ENCODE peak calls at places on chromosome 14, in six cellular contexts. Z, P, W, U, G and L are unnamed samples.

GRCh38 chr14:36555998-36556743 is 26.2 kb downstream of the NKX2-8 start:
- DNase-seq in Z (no peak), P (no peak), W (no peak), U (no peak), G (no peak), L (no peak)

GRCh38 chr14:22819191-22819988 is 4.2 kb upstream of the SLC7A7 start:
- DNase-seq in Z (no peak), P (no peak), W (peak; percentile 55), U (peak; percentile 91), G (peak; percentile 48), L (no peak)

GRCh38 chr14:29236848-29237247 is 470.3 kb downstream of the FOXG1 start:
- DNase-seq in Z (no peak), P (no peak), W (no peak), U (peak; percentile 83), G (no peak), L (no peak)

GRCh38 chr14:67619446-67620216 is at the start of gene ARG2:
- DNase-seq in Z (peak; percentile 95), P (peak; percentile 98), W (peak; percentile 97), U (peak; percentile 95), G (peak; percentile 98), L (peak; percentile 99)

GRCh38 chr14:47833006-47833405 is 157.6 kb upstream of the MDGA2 start:
- DNase-seq in Z (no peak), P (no peak), W (no peak), U (no peak), G (no peak), L (no peak)

GRCh38 chr14:85437143-85437542 is 92.8 kb upstream of the FLRT2 start:
- DNase-seq in Z (no peak), P (no peak), W (no peak), U (peak; percentile 15), G (no peak), L (peak; percentile 71)

GRCh38 chr14:42508209-42508946 is 901.7 kb downstream of the LRFN5 start:
- DNase-seq in Z (no peak), P (no peak), W (no peak), U (no peak), G (no peak), L (no peak)

GRCh38 chr14:52131640-52132320 is 62.9 kb upstream of the NID2 start:
- DNase-seq in Z (peak; percentile 83), P (peak; percentile 83), W (peak; percentile 65), U (peak; percentile 98), G (peak; percentile 83), L (no peak)

GRCh38 chr14:65471038-65471878 is 58.7 kb downstream of the FUT8 start:
- DNase-seq in Z (no peak), P (no peak), W (no peak), U (no peak), G (no peak), L (no peak)

GRCh38 chr14:50669441-50669986 is 1.4 kb upstream of the SAV1 start:
- DNase-seq in Z (no peak), P (no peak), W (no peak), U (no peak), G (no peak), L (no peak)

GRCh38 chr14:36313898-36314297 is 6.5 kb downstream of the MBIP start:
- DNase-seq in Z (no peak), P (no peak), W (no peak), U (no peak), G (no peak), L (no peak)

GRCh38 chr14:32985881-32986280 is 47.2 kb downstream of the NPAS3 start:
- DNase-seq in Z (no peak), P (no peak), W (peak; percentile 47), U (no peak), G (peak; percentile 56), L (no peak)

GRCh38 chr14:34067587-34067986 is 116.7 kb upstream of the EGLN3 start:
- DNase-seq in Z (no peak), P (no peak), W (no peak), U (no peak), G (no peak), L (no peak)

GRCh38 chr14:24071836-24072420 is 566 bp downstream of the CPNE6 start:
- DNase-seq in Z (no peak), P (no peak), W (no peak), U (no peak), G (no peak), L (no peak)

GRCh38 chr14:50668008-50668851 is at the start of gene SAV1:
- DNase-seq in Z (peak; percentile 85), P (peak; percentile 89), W (peak; percentile 88), U (peak; percentile 94), G (peak; percentile 86), L (peak; percentile 89)

GRCh38 chr14:91284791-91285548 is 40.5 kb upstream of the GPR68 start:
- DNase-seq in Z (no peak), P (no peak), W (no peak), U (no peak), G (no peak), L (no peak)

GRCh38 chr14:52067873-52068740 is 752 bp downstream of the NID2 start:
- DNase-seq in Z (peak; percentile 49), P (peak; percentile 57), W (peak; percentile 44), U (peak; percentile 72), G (peak; percentile 62), L (no peak)

GRCh38 chr14:33592298-33592697 is 358.6 kb downstream of the EGLN3 start:
- DNase-seq in Z (no peak), P (no peak), W (no peak), U (peak; percentile 16), G (no peak), L (no peak)

GRCh38 chr14:77786148-77786547 is 13.8 kb upstream of the ADCK1 start:
- DNase-seq in Z (no peak), P (no peak), W (no peak), U (no peak), G (no peak), L (no peak)

GRCh38 chr14:77123381-77124344 is 17.9 kb downstream of the ZDHHC22 start:
- DNase-seq in Z (no peak), P (no peak), W (peak; percentile 55), U (no peak), G (peak; percentile 63), L (peak; percentile 91)

GRCh38 chr14:76836029-76836630 is 9.9 kb downstream of the LRRC74A start:
- DNase-seq in Z (no peak), P (no peak), W (no peak), U (no peak), G (no peak), L (no peak)

GRCh38 chr14:91005716-91006115 is 54.7 kb downstream of the RPS6KA5 start:
- DNase-seq in Z (no peak), P (no peak), W (no peak), U (no peak), G (no peak), L (no peak)

GRCh38 chr14:77985235-77985634 is 184.9 kb upstream of the NRXN3 start:
- DNase-seq in Z (no peak), P (no peak), W (no peak), U (no peak), G (peak; percentile 28), L (no peak)

DNA sequence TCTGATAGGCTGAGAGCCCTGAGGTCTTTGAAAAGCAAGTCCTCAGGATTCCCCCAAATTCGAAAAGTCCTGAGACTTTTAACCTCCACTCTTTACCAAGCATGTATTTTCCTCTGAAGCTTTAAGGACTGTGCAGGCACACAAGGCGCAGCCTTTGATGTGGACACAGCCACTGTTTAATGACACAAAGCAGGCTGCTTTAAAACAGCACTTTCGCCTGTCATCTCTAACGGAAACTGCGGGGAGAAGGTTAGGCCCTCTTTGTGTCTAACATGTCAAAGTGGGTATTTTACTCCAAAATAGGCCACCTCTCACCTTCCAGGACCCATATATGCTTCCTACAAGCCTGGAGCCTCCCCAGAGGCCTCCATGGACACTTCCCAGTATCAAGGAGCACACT is 159.2 kb downstream of the GCH1 start:
- DNase-seq in Z (no peak), P (no peak), W (no peak), U (no peak), G (no peak), L (no peak)
- H3K36me3 ChIP-seq in Z (no peaks in the 10 kb centered on the region), P (no peaks in the 10 kb centered on the region), W (peaks cover 13% of the 10 kb centered on the region), U (no peaks in the 10 kb centered on the region), G (no peaks in the 10 kb centered on the region), L (peaks cover 9% of the 10 kb centered on the region)

GRCh38 chr14:101877766-101878165 is 86.6 kb upstream of the DYNC1H1 start:
- DNase-seq in Z (no peak), P (no peak), W (no peak), U (no peak), G (no peak), L (no peak)
- H3K4me1 ChIP-seq in Z (no peaks in the 10 kb centered on the region), P (peaks cover 6% of the 10 kb centered on the region), W (peaks cover 80% of the 10 kb centered on the region), U (peaks cover 6% of the 10 kb centered on the region), G (peaks cover 61% of the 10 kb centered on the region), L (no peaks in the 10 kb centered on the region)

GRCh38 chr14:73731111-73731510 is 16.9 kb upstream of the PNMA1 start:
- DNase-seq in Z (no peak), P (peak; percentile 21), W (no peak), U (no peak), G (no peak), L (peak; percentile 11)
- H3K36me3 ChIP-seq in Z (no peaks in the 10 kb centered on the region), P (no peaks in the 10 kb centered on the region), W (peaks cover 74% of the 10 kb centered on the region), U (peaks cover 56% of the 10 kb centered on the region), G (peaks cover 22% of the 10 kb centered on the region), L (peaks cover 97% of the 10 kb centered on the region)

DNA sequence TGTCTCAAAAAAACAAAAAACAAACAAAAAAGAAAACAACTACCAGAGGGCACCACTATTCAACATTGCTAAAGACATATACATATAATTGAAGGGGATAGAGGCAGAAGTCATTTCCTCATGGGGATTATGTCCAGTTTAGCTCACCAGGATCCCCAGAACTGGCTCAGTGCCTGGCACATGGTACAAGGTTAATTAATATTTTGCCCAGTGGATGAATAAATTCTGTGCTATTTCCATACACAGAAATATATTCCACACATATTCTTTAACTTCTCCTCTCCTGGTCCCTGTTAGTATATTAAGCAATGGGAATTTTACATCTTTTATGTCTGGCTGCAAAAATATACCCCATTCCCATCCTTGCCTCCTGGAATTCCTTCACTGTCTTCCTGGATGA is 6.7 kb downstream of the FOS start:
- DNase-seq in Z (no peak), P (no peak), W (no peak), U (no peak), G (no peak), L (no peak)
- H3K4me1 ChIP-seq in Z (peaks cover 8% of the 10 kb centered on the region), P (peaks cover under 1% of the 10 kb centered on the region), W (peaks cover 36% of the 10 kb centered on the region), U (peaks cover 13% of the 10 kb centered on the region), G (peaks cover 10% of the 10 kb centered on the region), L (peaks cover 10% of the 10 kb centered on the region)

DNA sequence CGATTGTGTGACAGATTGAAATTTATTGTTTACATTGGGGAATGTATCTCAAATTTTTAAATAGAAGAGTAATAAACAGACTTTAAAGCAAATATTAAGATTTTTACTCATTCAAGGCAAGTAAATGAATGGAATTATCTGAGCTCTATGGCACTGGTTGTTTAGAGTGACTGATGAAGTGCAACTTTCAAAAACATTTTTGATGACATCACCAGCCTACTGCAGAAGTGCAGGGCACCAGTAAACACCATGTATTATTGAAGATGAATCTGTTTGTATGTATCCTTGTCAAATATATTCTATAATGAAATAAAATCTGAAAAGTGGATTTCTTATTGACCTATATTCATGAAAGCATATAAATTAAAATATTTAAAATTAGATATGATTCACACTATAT is 124.0 kb upstream of the EVL start:
- DNase-seq in Z (no peak), P (no peak), W (no peak), U (no peak), G (no peak), L (no peak)
- H3K36me3 ChIP-seq in Z (no peaks in the 10 kb centered on the region), P (no peaks in the 10 kb centered on the region), W (peaks cover 72% of the 10 kb centered on the region), U (peaks cover 43% of the 10 kb centered on the region), G (no peaks in the 10 kb centered on the region), L (no peaks in the 10 kb centered on the region)